ENCODE peak calls at places on chromosomes 16 and 17, in nine cellular contexts. Z, R, Y, O, I, F, P, V and Q are unnamed samples.

GRCh38 chr17:40309031-40309937 is at the start of gene RARA:
- DNase-seq in Z (peak; percentile 93), R (peak; percentile 67), Y (no peak), O (peak; percentile 85), I (no peak), F (no peak), P (no peak), V (peak; percentile 79), Q (peak; percentile 55)

GRCh38 chr17:83193336-83194188 is 114.2 kb downstream of the METRNL start:
- DNase-seq in Z (no peak), R (no peak), Y (peak; percentile 23), O (peak; percentile 81), I (peak; percentile 66), F (no peak), P (no peak), V (no peak), Q (no peak)

GRCh38 chr17:75031972-75032895 is 14.5 kb downstream of the ATP5PD start:
- DNase-seq in Z (peak; percentile 68), R (peak; percentile 89), Y (no peak), O (peak; percentile 84), I (peak; percentile 85), F (peak; percentile 43), P (no peak), V (peak; percentile 80), Q (peak; percentile 29)

GRCh38 chr16:75118943-75119539 is 2.5 kb upstream of the LDHD start:
- DNase-seq in Z (no peak), R (no peak), Y (no peak), O (no peak), I (no peak), F (no peak), P (no peak), V (no peak), Q (no peak)

GRCh38 chr16:55035037-55035436 is 104.4 kb downstream of the IRX5 start:
- DNase-seq in Z (peak; percentile 66), R (peak; percentile 73), Y (no peak), O (no peak), I (peak; percentile 3), F (no peak), P (no peak), V (peak; percentile 53), Q (peak; percentile 10)

GRCh38 chr17:71828182-71828596 is 292.6 kb upstream of the SOX9 start:
- DNase-seq in Z (peak; percentile 97), R (peak; percentile 58), Y (no peak), O (no peak), I (no peak), F (no peak), P (no peak), V (no peak), Q (no peak)

GRCh38 chr16:74297296-74297665 is 667 bp downstream of the PSMD7 start:
- DNase-seq in Z (no peak), R (peak; percentile 56), Y (peak; percentile 36), O (no peak), I (peak; percentile 27), F (peak; percentile 36), P (no peak), V (peak; percentile 35), Q (peak; percentile 42)

GRCh38 chr16:27450836-27451341 is 48.9 kb downstream of the IL21R start:
- DNase-seq in Z (no peak), R (no peak), Y (no peak), O (no peak), I (no peak), F (no peak), P (peak; percentile 68), V (no peak), Q (no peak)

GRCh38 chr16:58654456-58655214 is 25.0 kb upstream of the CNOT1 start:
- DNase-seq in Z (no peak), R (no peak), Y (no peak), O (no peak), I (no peak), F (no peak), P (no peak), V (no peak), Q (no peak)

GRCh38 chr16:85221081-85221809 is 109.0 kb upstream of the CIBAR2 start:
- DNase-seq in Z (no peak), R (peak; percentile 81), Y (no peak), O (no peak), I (no peak), F (no peak), P (no peak), V (no peak), Q (no peak)

GRCh38 chr17:27569257-27569722 is 61.7 kb upstream of the LGALS9 start:
- DNase-seq in Z (peak; percentile 94), R (peak; percentile 64), Y (no peak), O (peak; percentile 57), I (peak; percentile 31), F (peak; percentile 33), P (no peak), V (no peak), Q (peak; percentile 88)

GRCh38 chr17:48011405-48012150 is 26.0 kb downstream of the COPZ2 start:
- DNase-seq in Z (peak; percentile 79), R (peak; percentile 59), Y (peak; percentile 70), O (no peak), I (peak; percentile 82), F (peak; percentile 43), P (no peak), V (no peak), Q (no peak)

GRCh38 chr17:65485388-65486299 is 75.8 kb downstream of the AXIN2 start:
- DNase-seq in Z (no peak), R (no peak), Y (no peak), O (no peak), I (no peak), F (peak; percentile 64), P (no peak), V (no peak), Q (no peak)

GRCh38 chr17:47810901-47811635 is 10.5 kb downstream of the OSBPL7 start:
- DNase-seq in Z (peak; percentile 24), R (no peak), Y (no peak), O (no peak), I (no peak), F (no peak), P (no peak), V (peak; percentile 80), Q (no peak)

GRCh38 chr17:31581022-31581483 is 189.6 kb downstream of the RAB11FIP4 start:
- DNase-seq in Z (peak; percentile 28), R (peak; percentile 84), Y (no peak), O (peak; percentile 92), I (peak; percentile 85), F (peak; percentile 78), P (no peak), V (no peak), Q (no peak)

GRCh38 chr17:6536566-6537065 is 19.7 kb downstream of the PITPNM3 start:
- DNase-seq in Z (peak; percentile 22), R (no peak), Y (no peak), O (peak; percentile 32), I (no peak), F (no peak), P (no peak), V (no peak), Q (no peak)

GRCh38 chr16:30997000-30997886 is 12.2 kb downstream of the HSD3B7 start:
- DNase-seq in Z (peak; percentile 92), R (peak; percentile 97), Y (peak; percentile 52), O (peak; percentile 95), I (peak; percentile 68), F (peak; percentile 37), P (peak; percentile 51), V (peak; percentile 91), Q (peak; percentile 60)
- H3K9ac ChIP-seq in Z (peak overlapping the region; percentile 21), R (peak overlapping the region; percentile 65), Y (no peak overlapping the region), O (no peak overlapping the region), I (peak overlapping the region; percentile 85), F (peak overlapping the region; percentile 7), P (peak overlapping the region; percentile 78), V (peak overlapping the region; percentile 73), Q (no peak overlapping the region)

GRCh38 chr17:63150994-63151464 is 185.0 kb downstream of the TANC2 start:
- DNase-seq in Z (no peak), R (peak; percentile 40), Y (no peak), O (no peak), I (no peak), F (no peak), P (no peak), V (no peak), Q (no peak)
- H3K9ac ChIP-seq in Z (no peak overlapping the region), R (peak overlapping the region; percentile 57), Y (no peak overlapping the region), O (no peak overlapping the region), I (no peak overlapping the region), F (no peak overlapping the region), P (no peak overlapping the region), V (no peak overlapping the region), Q (no peak overlapping the region)

GRCh38 chr16:53089434-53090270 is 34.9 kb downstream of the CHD9 start:
- DNase-seq in Z (no peak), R (no peak), Y (no peak), O (no peak), I (no peak), F (peak; percentile 75), P (no peak), V (no peak), Q (no peak)

GRCh38 chr16:53090271-53090590 is 35.4 kb downstream of the CHD9 start:
- DNase-seq in Z (no peak), R (no peak), Y (peak; percentile 23), O (no peak), I (no peak), F (peak; percentile 78), P (no peak), V (no peak), Q (no peak)

GRCh38 chr16:53093162-53093744 is 38.5 kb downstream of the CHD9 start:
- DNase-seq in Z (no peak), R (no peak), Y (peak; percentile 20), O (no peak), I (no peak), F (no peak), P (no peak), V (no peak), Q (no peak)

GRCh38 chr16:53090591-53091507 is 36.1 kb downstream of the CHD9 start:
- DNase-seq in Z (no peak), R (peak; percentile 29), Y (peak; percentile 80), O (peak; percentile 97), I (no peak), F (peak; percentile 96), P (peak; percentile 59), V (peak; percentile 79), Q (no peak)

DNA sequence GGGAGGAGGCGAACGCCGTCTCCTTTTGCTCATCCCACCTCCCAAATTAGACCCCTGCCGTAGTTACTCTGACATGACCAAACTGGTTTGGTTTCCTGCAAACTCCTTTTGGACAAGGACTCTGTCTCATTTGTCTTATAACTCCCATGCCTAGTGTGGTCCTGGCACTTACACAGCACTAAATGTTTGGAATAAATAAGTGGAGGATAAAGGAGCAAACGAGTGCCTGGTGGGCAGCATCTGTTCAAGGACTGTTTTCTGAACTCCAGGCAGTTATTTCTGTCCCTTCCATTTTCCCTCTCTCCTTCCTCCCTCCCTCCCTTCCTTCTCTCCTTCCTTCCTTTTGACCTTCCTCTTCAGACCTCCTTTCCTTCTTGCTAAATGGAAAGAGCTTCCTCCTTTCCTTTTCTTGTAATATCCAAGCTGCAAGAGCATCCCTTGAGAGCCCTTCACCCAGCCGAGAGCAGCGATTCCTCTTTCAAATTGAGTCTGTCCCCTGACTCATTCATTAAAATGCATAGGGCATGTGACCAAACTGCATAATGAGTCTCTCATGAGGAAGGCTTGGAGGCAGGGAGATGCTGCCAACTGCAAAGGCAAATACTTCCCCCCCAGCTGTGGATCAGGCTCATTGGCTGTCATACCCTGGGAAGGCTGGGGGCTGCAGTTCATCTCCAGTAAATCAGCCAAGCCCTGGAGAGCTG is 36.9 kb downstream of the CHD9 start:
- DNase-seq in Z (peak; percentile 81), R (peak; percentile 76), Y (no peak), O (peak; percentile 91), I (no peak), F (peak; percentile 69), P (peak; percentile 72), V (peak; percentile 55), Q (no peak)
- H3K9ac ChIP-seq in Z (no peak overlapping the region), R (peak overlapping the region; percentile 67), Y (peak overlapping the region; percentile 27), O (no peak overlapping the region), I (no peak overlapping the region), F (peak overlapping the region; percentile 19), P (peak overlapping the region; percentile 68), V (peak overlapping the region; percentile 66), Q (no peak overlapping the region)

GRCh38 chr17:56598471-56598870 is 5.0 kb downstream of the NOG start:
- DNase-seq in Z (no peak), R (no peak), Y (no peak), O (no peak), I (peak; percentile 79), F (no peak), P (no peak), V (no peak), Q (no peak)
- H3K9ac ChIP-seq in Z (no peak overlapping the region), R (peak overlapping the region; percentile 48), Y (no peak overlapping the region), O (no peak overlapping the region), I (no peak overlapping the region), F (no peak overlapping the region), P (no peak overlapping the region), V (no peak overlapping the region), Q (no peak overlapping the region)